ENCODE peak calls at places on chromosomes 3 and 15, in seven cellular contexts. One of them, this sample, is unnamed. For H3K4me1, the result is how much of the 10 kb centered on the place peaks cover.

GRCh38 chr3:89859738-89860137 is 752.3 kb downstream of the EPHA3 start:
- DNase-seq in K562: no peak
- DNase-seq in stomach: no peak
- DNase-seq in sigmoid colon: no peak
- DNase-seq in GM12878: no peak
- DNase-seq in Peyer's patch: no peak
- DNase-seq in A549: no peak
- DNase-seq in this sample: no peak

GRCh38 chr15:101406014-101406413 is 83.5 kb downstream of the PCSK6 start:
- DNase-seq in K562: no peak
- DNase-seq in GM12878: no peak
- DNase-seq in A549: no peak
- DNase-seq in sigmoid colon: no peak
- DNase-seq in stomach: peak
- DNase-seq in Peyer's patch: no peak
- DNase-seq in this sample: no peak

GRCh38 chr3:123584284-123584987 is 417 bp downstream of the HACD2 start:
- DNase-seq in sigmoid colon: peak
- DNase-seq in K562: peak
- DNase-seq in A549: no peak
- DNase-seq in GM12878: no peak
- DNase-seq in Peyer's patch: peak
- DNase-seq in stomach: peak
- DNase-seq in this sample: peak

GRCh38 chr3:186996356-186996755 is 66.0 kb downstream of the ST6GAL1 start:
- DNase-seq in stomach: no peak
- DNase-seq in Peyer's patch: peak
- DNase-seq in A549: no peak
- DNase-seq in GM12878: no peak
- DNase-seq in sigmoid colon: no peak
- DNase-seq in K562: no peak
- DNase-seq in this sample: peak

GRCh38 chr15:28975766-28976179 is 90.0 kb downstream of the APBA2 start:
- DNase-seq in A549: peak
- DNase-seq in K562: peak
- DNase-seq in sigmoid colon: no peak
- DNase-seq in Peyer's patch: peak
- DNase-seq in GM12878: no peak
- DNase-seq in stomach: no peak
- DNase-seq in this sample: peak

GRCh38 chr3:77051927-77052542 is 12.1 kb downstream of the ROBO2 start:
- DNase-seq in GM12878: no peak
- DNase-seq in stomach: no peak
- DNase-seq in K562: no peak
- DNase-seq in A549: no peak
- DNase-seq in Peyer's patch: no peak
- DNase-seq in sigmoid colon: no peak
- DNase-seq in this sample: no peak

GRCh38 chr3:29183346-29184087 is 97.4 kb upstream of the RBMS3 start:
- DNase-seq in A549: no peak
- DNase-seq in sigmoid colon: no peak
- DNase-seq in K562: no peak
- DNase-seq in Peyer's patch: no peak
- DNase-seq in GM12878: no peak
- DNase-seq in stomach: no peak
- DNase-seq in this sample: no peak

GRCh38 chr3:25386686-25387271 is 41.3 kb upstream of the RARB start:
- DNase-seq in sigmoid colon: no peak
- DNase-seq in GM12878: no peak
- DNase-seq in stomach: no peak
- DNase-seq in K562: no peak
- DNase-seq in A549: no peak
- DNase-seq in Peyer's patch: no peak
- DNase-seq in this sample: no peak

GRCh38 chr3:129651316-129652202 is 45.1 kb upstream of the PLXND1 start:
- DNase-seq in stomach: no peak
- DNase-seq in K562: no peak
- DNase-seq in sigmoid colon: no peak
- DNase-seq in GM12878: no peak
- DNase-seq in Peyer's patch: no peak
- DNase-seq in A549: peak
- DNase-seq in this sample: no peak

GRCh38 chr3:106542101-106542769 is 673.4 kb upstream of the CBLB start:
- DNase-seq in GM12878: no peak
- DNase-seq in K562: no peak
- DNase-seq in sigmoid colon: no peak
- DNase-seq in A549: no peak
- DNase-seq in Peyer's patch: no peak
- DNase-seq in stomach: no peak
- DNase-seq in this sample: no peak

GRCh38 chr3:41095702-41096101 is 103.6 kb upstream of the CTNNB1 start:
- DNase-seq in sigmoid colon: no peak
- DNase-seq in K562: peak
- DNase-seq in stomach: no peak
- DNase-seq in A549: peak
- DNase-seq in GM12878: no peak
- DNase-seq in Peyer's patch: no peak
- DNase-seq in this sample: no peak

GRCh38 chr15:63277893-63278505 is 594 bp downstream of the APH1B start:
- DNase-seq in stomach: no peak
- DNase-seq in sigmoid colon: peak
- DNase-seq in Peyer's patch: no peak
- DNase-seq in K562: no peak
- DNase-seq in A549: peak
- DNase-seq in GM12878: no peak
- DNase-seq in this sample: no peak

GRCh38 chr3:29426302-29427226 is 145.7 kb downstream of the RBMS3 start:
- DNase-seq in sigmoid colon: no peak
- DNase-seq in K562: no peak
- DNase-seq in stomach: no peak
- DNase-seq in GM12878: no peak
- DNase-seq in Peyer's patch: no peak
- DNase-seq in A549: no peak
- DNase-seq in this sample: no peak

GRCh38 chr3:41638381-41638780 is 323.5 kb downstream of the ULK4 start:
- DNase-seq in A549: no peak
- DNase-seq in stomach: no peak
- DNase-seq in sigmoid colon: no peak
- DNase-seq in GM12878: no peak
- DNase-seq in Peyer's patch: no peak
- DNase-seq in K562: no peak
- DNase-seq in this sample: no peak

GRCh38 chr15:39784638-39785037 is 2.0 kb upstream of the FSIP1 start:
- DNase-seq in sigmoid colon: no peak
- DNase-seq in Peyer's patch: no peak
- DNase-seq in GM12878: no peak
- DNase-seq in K562: no peak
- DNase-seq in A549: no peak
- DNase-seq in stomach: no peak
- DNase-seq in this sample: no peak

GRCh38 chr15:39785806-39786205 is 3.2 kb upstream of the FSIP1 start:
- DNase-seq in GM12878: no peak
- DNase-seq in stomach: no peak
- DNase-seq in K562: no peak
- DNase-seq in Peyer's patch: no peak
- DNase-seq in A549: no peak
- DNase-seq in sigmoid colon: no peak
- DNase-seq in this sample: no peak

GRCh38 chr15:39786444-39787056 is 3.9 kb upstream of the FSIP1 start:
- DNase-seq in A549: peak
- DNase-seq in K562: no peak
- DNase-seq in stomach: no peak
- DNase-seq in sigmoid colon: no peak
- DNase-seq in GM12878: no peak
- DNase-seq in Peyer's patch: no peak
- DNase-seq in this sample: no peak

GRCh38 chr15:39784125-39784524 is 1.5 kb upstream of the FSIP1 start:
- DNase-seq in A549: no peak
- DNase-seq in Peyer's patch: no peak
- DNase-seq in GM12878: no peak
- DNase-seq in stomach: no peak
- DNase-seq in sigmoid colon: no peak
- DNase-seq in K562: no peak
- DNase-seq in this sample: no peak

GRCh38 chr15:39785139-39785538 is 2.5 kb upstream of the FSIP1 start:
- DNase-seq in stomach: no peak
- DNase-seq in GM12878: no peak
- DNase-seq in Peyer's patch: no peak
- DNase-seq in A549: no peak
- DNase-seq in K562: no peak
- DNase-seq in sigmoid colon: no peak
- DNase-seq in this sample: no peak
- TF ChIP-seq CTCF in stomach: no peak
- TF ChIP-seq CTCF in GM12878: no peak
- TF ChIP-seq CTCF in Peyer's patch: no peak
- TF ChIP-seq CTCF in A549: no peak
- TF ChIP-seq CTCF in K562: no peak
- TF ChIP-seq CTCF in sigmoid colon: no peak
- TF ChIP-seq CTCF in this sample: no peak

GRCh38 chr3:69092030-69092513 is 7.3 kb downstream of the ARL6IP5 start:
- DNase-seq in GM12878: no peak
- DNase-seq in Peyer's patch: peak
- DNase-seq in stomach: no peak
- DNase-seq in A549: no peak
- DNase-seq in sigmoid colon: no peak
- DNase-seq in K562: no peak
- DNase-seq in this sample: no peak

GRCh38 chr3:69095636-69096035 is 10.9 kb downstream of the ARL6IP5 start:
- DNase-seq in K562: no peak
- DNase-seq in GM12878: no peak
- DNase-seq in stomach: no peak
- DNase-seq in A549: no peak
- DNase-seq in Peyer's patch: peak
- DNase-seq in sigmoid colon: no peak
- DNase-seq in this sample: no peak

GRCh38 chr3:69097407-69098086 is 12.8 kb downstream of the ARL6IP5 start:
- DNase-seq in K562: no peak
- DNase-seq in stomach: no peak
- DNase-seq in GM12878: no peak
- DNase-seq in sigmoid colon: no peak
- DNase-seq in Peyer's patch: no peak
- DNase-seq in A549: no peak
- DNase-seq in this sample: no peak

GRCh38 chr3:69096299-69096698 is 11.6 kb downstream of the ARL6IP5 start:
- DNase-seq in K562: no peak
- DNase-seq in sigmoid colon: no peak
- DNase-seq in A549: no peak
- DNase-seq in Peyer's patch: no peak
- DNase-seq in stomach: no peak
- DNase-seq in GM12878: no peak
- DNase-seq in this sample: no peak

DNA sequence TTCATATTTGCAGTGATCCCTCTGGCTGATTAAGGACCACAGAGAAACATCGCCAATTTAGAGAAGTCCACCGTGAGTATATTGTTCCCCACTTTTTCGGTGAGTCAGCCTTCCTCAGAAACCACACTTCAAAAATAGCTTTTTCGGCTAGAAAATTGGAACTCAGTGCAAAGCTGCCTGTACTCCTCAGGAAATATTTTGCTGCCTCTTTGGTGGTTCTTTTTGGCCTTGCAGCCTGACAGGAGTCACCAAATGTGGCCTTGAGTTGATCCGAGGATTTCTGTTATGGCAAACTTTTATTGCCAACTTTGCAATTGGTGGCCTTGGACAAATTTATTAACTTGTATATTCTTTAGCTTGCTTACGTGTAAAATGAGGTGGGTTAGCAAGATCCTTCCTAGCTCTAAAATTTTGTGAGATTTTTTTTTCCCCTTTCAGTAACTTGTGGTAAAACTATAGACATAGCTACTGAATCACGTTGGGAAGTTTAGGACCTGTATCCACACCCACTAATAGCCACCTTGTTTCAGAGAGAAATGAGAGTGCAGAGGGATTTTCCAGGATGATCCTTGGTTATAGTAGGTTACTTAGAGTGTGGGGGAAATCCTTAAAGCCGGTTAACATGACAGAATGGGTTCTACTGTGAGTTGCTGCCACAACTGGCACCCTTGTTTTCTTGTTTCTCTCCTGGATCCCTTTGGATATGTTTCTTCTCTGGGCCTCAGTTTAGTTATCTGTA is 9.9 kb downstream of the ARL6IP5 start:
- DNase-seq in Peyer's patch: no peak
- DNase-seq in sigmoid colon: no peak
- DNase-seq in stomach: no peak
- DNase-seq in GM12878: no peak
- DNase-seq in A549: no peak
- DNase-seq in K562: no peak
- DNase-seq in this sample: no peak
- H3K4me1 ChIP-seq in Peyer's patch: under half
- H3K4me1 ChIP-seq in sigmoid colon: half or more
- H3K4me1 ChIP-seq in stomach: half or more
- H3K4me1 ChIP-seq in GM12878: half or more
- H3K4me1 ChIP-seq in A549: under half
- H3K4me1 ChIP-seq in K562: under half
- H3K4me1 ChIP-seq in this sample: half or more

DNA sequence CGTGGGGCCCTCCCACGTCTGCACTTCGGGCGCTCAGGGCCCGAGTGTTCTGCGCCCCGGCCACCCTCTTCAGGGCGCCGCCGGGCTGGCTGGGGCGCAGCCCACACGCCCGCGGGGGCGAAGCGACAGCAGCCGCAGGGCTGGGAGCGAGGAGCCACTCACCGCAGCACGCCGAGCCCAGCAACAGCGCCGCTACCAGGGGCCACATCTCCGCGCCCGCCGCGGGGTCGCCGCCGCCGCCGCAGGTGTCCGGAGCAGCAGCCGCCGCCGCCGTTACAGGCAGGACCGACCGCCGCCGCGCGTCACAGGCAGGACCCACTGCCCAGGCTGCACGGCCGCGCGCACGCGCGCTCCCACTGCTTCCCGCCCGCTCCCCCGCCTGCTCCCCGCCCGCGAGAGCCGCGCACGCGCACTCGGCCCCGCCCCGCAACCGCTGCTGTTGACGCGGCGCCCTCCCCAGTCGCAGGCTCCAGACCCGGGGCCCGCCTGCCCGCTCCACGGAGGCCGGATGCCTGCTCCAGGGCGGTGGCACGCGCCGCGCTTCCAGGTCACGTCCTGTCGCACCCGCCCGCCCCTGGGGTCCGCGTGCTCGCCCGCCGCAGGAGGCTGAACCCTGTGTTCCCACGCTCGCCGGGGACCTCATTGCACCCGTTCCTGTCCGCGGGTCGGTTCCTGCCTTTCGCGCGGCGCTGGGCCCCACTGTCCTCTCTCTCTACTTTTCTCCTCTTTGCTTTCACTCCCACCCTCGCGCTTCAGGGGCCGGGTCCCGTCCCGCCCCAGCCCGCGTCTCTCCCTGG is at the start of gene CD47:
- DNase-seq in A549: peak
- DNase-seq in stomach: peak
- DNase-seq in Peyer's patch: peak
- DNase-seq in GM12878: no peak
- DNase-seq in sigmoid colon: peak
- DNase-seq in K562: peak
- DNase-seq in this sample: peak
- TF ChIP-seq POLR2A in A549: peak
- TF ChIP-seq POLR2A in stomach: peak
- TF ChIP-seq POLR2A in Peyer's patch: peak
- TF ChIP-seq POLR2A in GM12878: peak
- TF ChIP-seq POLR2A in sigmoid colon: no peak
- TF ChIP-seq POLR2A in K562: peak
- TF ChIP-seq POLR2A in this sample: peak

GRCh38 chr3:150409527-150410310 is 1.6 kb downstream of the TSC22D2 start:
- DNase-seq in sigmoid colon: peak
- DNase-seq in Peyer's patch: peak
- DNase-seq in GM12878: no peak
- DNase-seq in stomach: peak
- DNase-seq in A549: peak
- DNase-seq in K562: peak
- DNase-seq in this sample: peak
- TF ChIP-seq CTCF in sigmoid colon: peak
- TF ChIP-seq CTCF in Peyer's patch: peak
- TF ChIP-seq CTCF in GM12878: peak
- TF ChIP-seq CTCF in stomach: peak
- TF ChIP-seq CTCF in A549: peak
- TF ChIP-seq CTCF in K562: peak
- TF ChIP-seq CTCF in this sample: peak